ENCODE peak calls at places on chromosomes 16 and 17, in nine cellular contexts. D is psoas muscle; G is neural progenitor cell; I is gastrocnemius medialis; F is heart left ventricle; H is A549; C is naive thymus-derived CD4-positive, alpha-beta T cell; O is SJSA1; L is neuronal stem cell. X is an unnamed sample.

GRCh38 chr17:51734462-51734861 is 424.1 kb downstream of the CA10 start:
- DNase-seq in D (no peak), G (peak; percentile 29), I (no peak), F (no peak), H (no peak), C (peak; percentile 5), O (no peak), L (no peak), X (peak; percentile 24)

GRCh38 chr17:43918026-43918389 is 10.7 kb upstream of the MPP2 start:
- DNase-seq in D (no peak), G (no peak), I (no peak), F (no peak), H (no peak), C (no peak), O (no peak), L (no peak), X (no peak)

GRCh38 chr17:15023589-15023988 is 241.5 kb downstream of the PMP22 start:
- DNase-seq in D (no peak), G (no peak), I (no peak), F (no peak), H (no peak), C (no peak), O (no peak), L (no peak), X (no peak)

GRCh38 chr17:62628845-62629555 is 1.5 kb downstream of the MRC2 start:
- DNase-seq in D (peak; percentile 68), G (peak; percentile 54), I (no peak), F (peak; percentile 47), H (no peak), C (no peak), O (peak; percentile 68), L (no peak), X (no peak)

GRCh38 chr17:43671755-43672502 is 10.2 kb upstream of the MEOX1 start:
- DNase-seq in D (no peak), G (no peak), I (no peak), F (no peak), H (no peak), C (no peak), O (no peak), L (no peak), X (no peak)

GRCh38 chr16:78485188-78485898 is 385.9 kb downstream of the WWOX start:
- DNase-seq in D (no peak), G (no peak), I (no peak), F (no peak), H (no peak), C (no peak), O (no peak), L (no peak), X (no peak)

GRCh38 chr16:64437706-64438329 is 684.0 kb downstream of the CDH11 start:
- DNase-seq in D (no peak), G (no peak), I (no peak), F (peak; percentile 27), H (no peak), C (no peak), O (no peak), L (no peak), X (no peak)

GRCh38 chr16:68739964-68740627 is 3.0 kb downstream of the CDH1 start:
- DNase-seq in D (no peak), G (no peak), I (no peak), F (no peak), H (peak; percentile 57), C (no peak), O (no peak), L (no peak), X (no peak)

GRCh38 chr16:8887952-8888560 is 5.9 kb downstream of the LITAFD start:
- DNase-seq in D (peak; percentile 95), G (no peak), I (peak; percentile 91), F (peak; percentile 89), H (no peak), C (no peak), O (peak; percentile 92), L (no peak), X (no peak)

GRCh38 chr17:44781553-44782348 is 23.0 kb downstream of the ADAM11 start:
- DNase-seq in D (no peak), G (peak; percentile 53), I (no peak), F (peak; percentile 75), H (no peak), C (no peak), O (no peak), L (no peak), X (no peak)

GRCh38 chr17:2398188-2398587 is 2.7 kb downstream of the MNT start:
- DNase-seq in D (no peak), G (no peak), I (no peak), F (no peak), H (no peak), C (no peak), O (no peak), L (no peak), X (no peak)

GRCh38 chr16:86756882-86757703 is 178.7 kb downstream of the FOXL1 start:
- DNase-seq in D (no peak), G (no peak), I (no peak), F (no peak), H (no peak), C (no peak), O (no peak), L (no peak), X (peak; percentile 34)

GRCh38 chr17:27921599-27921998 is 28.4 kb upstream of the LYRM9 start:
- DNase-seq in D (no peak), G (no peak), I (no peak), F (no peak), H (no peak), C (no peak), O (no peak), L (no peak), X (no peak)

GRCh38 chr17:72702998-72703397 is 389.5 kb downstream of the SLC39A11 start:
- DNase-seq in D (no peak), G (no peak), I (no peak), F (no peak), H (no peak), C (no peak), O (no peak), L (no peak), X (no peak)

GRCh38 chr16:70588565-70588964 is 57.8 kb upstream of the IL34 start:
- DNase-seq in D (no peak), G (no peak), I (no peak), F (no peak), H (no peak), C (no peak), O (no peak), L (no peak), X (no peak)

DNA sequence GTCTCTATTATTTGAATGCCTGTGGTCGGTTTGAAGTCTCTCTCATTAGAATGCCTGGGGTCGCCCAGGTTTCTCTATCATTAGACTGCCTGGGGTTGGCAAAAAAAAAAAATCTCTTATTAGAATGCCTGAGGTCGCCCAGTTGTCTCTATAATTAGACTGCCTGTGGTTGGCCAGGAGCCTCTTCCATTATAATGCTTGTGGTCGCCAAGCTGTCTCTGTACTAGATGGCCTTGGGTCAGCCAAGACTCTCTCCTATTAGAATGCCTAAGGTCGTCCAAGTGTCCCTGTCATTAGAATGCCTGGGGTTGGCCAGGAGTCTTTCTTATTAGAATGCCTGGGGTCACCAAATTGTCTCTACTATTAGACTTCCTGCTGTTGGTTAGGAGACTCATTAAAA is 2228.4 kb downstream of the TP53TG3F start:
- DNase-seq in D (no peak), G (no peak), I (no peak), F (no peak), H (no peak), C (no peak), O (no peak), L (no peak), X (no peak)
- H3K9me3 ChIP-seq in D (peaks cover 3% of the 10 kb centered on the region), G (peaks cover 6% of the 10 kb centered on the region), I (no peaks in the 10 kb centered on the region), F (no peaks in the 10 kb centered on the region), H (no peaks in the 10 kb centered on the region), C (peaks cover 76% of the 10 kb centered on the region), O (no peaks in the 10 kb centered on the region), L (peaks cover 32% of the 10 kb centered on the region), X (no peaks in the 10 kb centered on the region)

GRCh38 chr17:81659038-81659437 is 2.7 kb upstream of the PDE6G start:
- DNase-seq in D (no peak), G (no peak), I (no peak), F (no peak), H (no peak), C (no peak), O (no peak), L (no peak), X (no peak)
- H3K27ac ChIP-seq in D (no peak overlapping the region), G (no peak overlapping the region), I (no peak overlapping the region), F (no peak overlapping the region), H (no peak overlapping the region), C (no peak overlapping the region), O (no peak overlapping the region), L (no peak overlapping the region), X (no peak overlapping the region)

DNA sequence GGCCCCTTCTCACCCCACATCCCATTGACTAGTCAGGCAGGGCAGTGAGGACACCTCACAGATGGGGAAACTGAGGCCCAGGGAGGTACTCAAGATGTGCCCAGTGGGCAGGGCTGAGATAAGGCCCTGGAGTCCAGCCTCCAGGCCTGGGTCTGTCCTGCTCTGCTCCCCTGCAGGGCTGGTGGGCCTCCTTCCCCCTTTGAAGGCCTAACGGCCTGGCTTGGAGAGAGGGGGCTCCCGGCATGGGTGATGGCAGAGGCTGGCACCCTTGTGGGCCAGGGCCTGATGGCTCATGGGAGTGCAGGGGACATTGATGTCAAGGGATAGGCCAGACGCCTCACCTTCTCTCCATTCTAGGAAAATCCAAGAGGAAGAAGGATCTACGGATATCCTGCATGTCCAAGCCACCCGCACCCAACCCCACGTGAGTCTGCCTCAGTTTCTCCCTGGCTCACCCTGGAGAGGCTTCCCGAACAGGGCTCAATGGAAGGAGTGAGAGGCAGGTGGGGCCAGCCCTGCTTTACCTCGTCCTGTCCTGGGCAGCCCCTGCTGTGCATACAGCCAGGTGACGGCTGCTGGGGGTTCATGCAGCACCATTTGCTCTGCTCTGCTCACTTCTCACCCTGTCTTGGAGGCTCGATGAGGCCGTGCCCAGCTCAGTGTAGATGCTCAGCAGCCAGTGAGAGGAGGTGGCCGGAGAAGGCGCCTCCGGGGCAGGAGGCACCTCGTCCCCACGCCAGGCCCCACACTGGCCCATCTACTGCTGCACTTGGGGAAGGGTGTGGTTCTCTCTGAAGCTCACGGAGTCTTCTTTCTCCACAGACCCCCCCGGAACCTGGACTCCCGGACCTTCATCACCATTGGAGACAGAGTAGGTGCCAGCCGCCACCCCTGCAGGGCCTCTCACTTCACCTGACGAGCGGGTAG is 13.8 kb downstream of the MAP2K3 start:
- DNase-seq in D (no peak), G (no peak), I (no peak), F (no peak), H (no peak), C (no peak), O (no peak), L (no peak), X (no peak)
- H3K9me3 ChIP-seq in D (no peaks in the 10 kb centered on the region), G (no peaks in the 10 kb centered on the region), I (no peaks in the 10 kb centered on the region), F (no peaks in the 10 kb centered on the region), H (no peaks in the 10 kb centered on the region), C (no peaks in the 10 kb centered on the region), O (peaks cover 2% of the 10 kb centered on the region), L (peaks cover 23% of the 10 kb centered on the region), X (no peaks in the 10 kb centered on the region)

GRCh38 chr16:79593074-79593531 is 7.4 kb downstream of the MAF start:
- DNase-seq in D (no peak), G (no peak), I (no peak), F (no peak), H (no peak), C (no peak), O (no peak), L (no peak), X (no peak)
- H3K27ac ChIP-seq in D (peak overlapping the region; percentile 95), G (peak overlapping the region; percentile 33), I (peak overlapping the region; percentile 89), F (peak overlapping the region; percentile 92), H (no peak overlapping the region), C (no peak overlapping the region), O (peak overlapping the region; percentile 41), L (peak overlapping the region; percentile 4), X (no peak overlapping the region)

GRCh38 chr17:61455754-61456681 is 3.8 kb downstream of the TBX4 start:
- DNase-seq in D (no peak), G (peak; percentile 50), I (no peak), F (no peak), H (no peak), C (no peak), O (peak; percentile 49), L (no peak), X (no peak)
- H3K9me3 ChIP-seq in D (no peaks in the 10 kb centered on the region), G (no peaks in the 10 kb centered on the region), I (no peaks in the 10 kb centered on the region), F (no peaks in the 10 kb centered on the region), H (peaks cover 6% of the 10 kb centered on the region), C (no peaks in the 10 kb centered on the region), O (peaks cover 21% of the 10 kb centered on the region), L (peaks cover 6% of the 10 kb centered on the region), X (no peaks in the 10 kb centered on the region)